ENCODE peak calls at places on chromosome 12, in five cellular contexts. F is central memory CD8-positive, alpha-beta T cell; S is stimulated activated naive CD8-positive, alpha-beta T cell treated with anti-CD3 and anti-CD28 coated beads, Interleukin-15, Interleukin-2, amounts not matched to agents 100 U/mL and 50 U/mL, for 24 hours; K is Right ventricle myocardium superior; L is naive thymus-derived CD8-positive, alpha-beta T cell. A is an unnamed sample.

GRCh38 chr12:54311091-54311490 is 10.3 kb upstream of the NFE2 start:
- ATAC-seq in K (no peak), S (no peak), F (no peak), L (no peak), A (no peak)

GRCh38 chr12:43292699-43293098 is 259.3 kb downstream of the ADAMTS20 start:
- ATAC-seq in S (no peak), L (no peak), K (no peak), F (no peak), A (no peak)

GRCh38 chr12:19530631-19531020 is 91.3 kb downstream of the AEBP2 start:
- ATAC-seq in S (no peak), K (no peak), L (no peak), F (no peak), A (no peak)

GRCh38 chr12:99390707-99391106 is 256.8 kb upstream of the GARIN6 start:
- ATAC-seq in K (no peak), F (no peak), S (no peak), L (no peak), A (no peak)

GRCh38 chr12:122197612-122197966 is 5.9 kb upstream of the B3GNT4 start:
- ATAC-seq in F (no peak), K (no peak), S (peak), L (no peak), A (peak)

GRCh38 chr12:356276-356988 is 32.7 kb downstream of the KDM5A start:
- ATAC-seq in K (no peak), F (no peak), S (no peak), L (no peak), A (no peak)

GRCh38 chr12:25151476-25151875 is 43.5 kb downstream of the DNAI7 start:
- ATAC-seq in K (peak), L (no peak), F (no peak), S (no peak), A (no peak)

GRCh38 chr12:8088574-8088973 is 6.5 kb downstream of the NECAP1 start:
- ATAC-seq in L (peak), F (peak), K (no peak), S (peak), A (peak)

GRCh38 chr12:52022841-52023181 is 16.1 kb downstream of the TAMALIN start:
- ATAC-seq in K (no peak), F (no peak), S (peak), L (no peak), A (peak)

GRCh38 chr12:47576256-47576655 is 129.6 kb downstream of the RPAP3 start:
- ATAC-seq in F (no peak), K (no peak), L (no peak), S (no peak), A (no peak)

GRCh38 chr12:16605666-16606116 is 271 bp downstream of the LMO3 start:
- ATAC-seq in K (peak), S (no peak), L (no peak), F (no peak), A (no peak)

GRCh38 chr12:26514364-26514763 is 318.6 kb downstream of the ITPR2 start:
- ATAC-seq in F (no peak), K (peak), S (no peak), L (no peak), A (no peak)

GRCh38 chr12:81395431-81395830 is 317.6 kb downstream of the ACSS3 start:
- ATAC-seq in L (no peak), S (no peak), F (no peak), K (no peak), A (no peak)

GRCh38 chr12:122825773-122826724 is 9.2 kb upstream of the HIP1R start:
- ATAC-seq in L (peak), K (no peak), F (no peak), S (no peak), A (no peak)

GRCh38 chr12:109822416-109822815 is 10.8 kb downstream of the TRPV4 start:
- ATAC-seq in F (no peak), K (no peak), S (no peak), L (no peak), A (no peak)